ENCODE peak calls at places on chromosomes 4 and X, in ten cellular contexts. X, V, S, U, M, B, A, F, C and H are unnamed samples.

GRCh38 chr4:157994863-157995262 is 178.0 kb downstream of the GASK1B start:
- DNase-seq in X (no peak), V (no peak), S (peak), U (no peak), M (no peak), B (peak), A (no peak), F (peak), C (no peak), H (no peak)

GRCh38 chr4:153566751-153567150 is 100.6 kb downstream of the TMEM131L start:
- DNase-seq in X (no peak), V (no peak), S (no peak), U (no peak), M (no peak), B (no peak), A (peak), F (no peak), C (no peak), H (no peak)

GRCh38 chr4:37951465-37952352 is 8.5 kb upstream of the PTTG2 start:
- DNase-seq in X (no peak), V (no peak), S (no peak), U (no peak), M (no peak), B (no peak), A (no peak), F (peak), C (no peak), H (no peak)

GRCh38 chr4:26464420-26465095 is 25.7 kb downstream of the CCKAR start:
- DNase-seq in X (no peak), V (no peak), S (no peak), U (no peak), M (no peak), B (no peak), A (no peak), F (no peak), C (no peak), H (no peak)

GRCh38 chrX:130607431-130607830 is 205.6 kb downstream of the RBMX2 start:
- DNase-seq in X (no peak), V (no peak), S (no peak), U (no peak), M (no peak), B (no peak), A (no peak), F (no peak), C (no peak), H (no peak)

GRCh38 chrX:118976599-118977340 is 2.4 kb downstream of the LONRF3 start:
- DNase-seq in X (peak), V (peak), S (peak), U (peak), M (no peak), B (peak), A (peak), F (peak), C (no peak), H (no peak)

GRCh38 chrX:121160987-121161386 is 113.6 kb downstream of the GLUD2 start:
- DNase-seq in X (no peak), V (no peak), S (peak), U (no peak), M (no peak), B (no peak), A (no peak), F (no peak), C (no peak), H (no peak)

GRCh38 chrX:33045882-33046281 is 165.5 kb downstream of the DMD start:
- DNase-seq in X (no peak), V (no peak), S (no peak), U (no peak), M (no peak), B (no peak), A (no peak), F (no peak), C (no peak), H (no peak)

GRCh38 chr4:48033825-48034413 is 17.3 kb downstream of the NIPAL1 start:
- DNase-seq in X (peak), V (peak), S (peak), U (peak), M (no peak), B (no peak), A (no peak), F (peak), C (no peak), H (no peak)

GRCh38 chr4:184279496-184280082 is 61.9 kb upstream of the ENPP6 start:
- DNase-seq in X (no peak), V (no peak), S (no peak), U (no peak), M (no peak), B (no peak), A (no peak), F (no peak), C (no peak), H (no peak)

GRCh38 chr4:2462218-2462991 is 6.5 kb upstream of the RNF4 start:
- DNase-seq in X (peak), V (peak), S (peak), U (peak), M (peak), B (no peak), A (peak), F (peak), C (no peak), H (no peak)

GRCh38 chrX:20361890-20362262 is 95.2 kb upstream of the RPS6KA3 start:
- DNase-seq in X (no peak), V (no peak), S (peak), U (no peak), M (no peak), B (peak), A (no peak), F (peak), C (no peak), H (no peak)

GRCh38 chr4:124202106-124202505 is 510.4 kb downstream of the ANKRD50 start:
- DNase-seq in X (peak), V (no peak), S (peak), U (no peak), M (no peak), B (no peak), A (no peak), F (no peak), C (no peak), H (no peak)

GRCh38 chrX:72094894-72095293 is 36.8 kb downstream of the RTL5 start:
- DNase-seq in X (peak), V (peak), S (no peak), U (peak), M (no peak), B (no peak), A (no peak), F (no peak), C (no peak), H (no peak)

GRCh38 chr4:18067031-18067430 is 45.5 kb upstream of the LCORL start:
- DNase-seq in X (no peak), V (no peak), S (no peak), U (no peak), M (no peak), B (no peak), A (no peak), F (no peak), C (no peak), H (no peak)

GRCh38 chrX:38109042-38109904 is 102.9 kb downstream of the SYTL5 start:
- DNase-seq in X (no peak), V (no peak), S (no peak), U (no peak), M (no peak), B (no peak), A (no peak), F (no peak), C (no peak), H (no peak)

GRCh38 chr4:108173599-108174057 is 4.9 kb upstream of the LEF1 start:
- DNase-seq in X (no peak), V (no peak), S (no peak), U (no peak), M (no peak), B (no peak), A (no peak), F (no peak), C (no peak), H (no peak)

GRCh38 chr4:55291227-55291629 is 54.8 kb upstream of the SRD5A3 start:
- DNase-seq in X (no peak), V (no peak), S (no peak), U (no peak), M (no peak), B (no peak), A (no peak), F (no peak), C (no peak), H (no peak)

GRCh38 chr4:88846232-88846790 is 148.7 kb upstream of the NAP1L5 start:
- DNase-seq in X (no peak), V (no peak), S (peak), U (no peak), M (no peak), B (no peak), A (no peak), F (peak), C (no peak), H (no peak)

GRCh38 chr4:18020145-18020670 is 1.3 kb downstream of the LCORL start:
- DNase-seq in X (peak), V (peak), S (peak), U (no peak), M (no peak), B (no peak), A (no peak), F (peak), C (no peak), H (no peak)

DNA sequence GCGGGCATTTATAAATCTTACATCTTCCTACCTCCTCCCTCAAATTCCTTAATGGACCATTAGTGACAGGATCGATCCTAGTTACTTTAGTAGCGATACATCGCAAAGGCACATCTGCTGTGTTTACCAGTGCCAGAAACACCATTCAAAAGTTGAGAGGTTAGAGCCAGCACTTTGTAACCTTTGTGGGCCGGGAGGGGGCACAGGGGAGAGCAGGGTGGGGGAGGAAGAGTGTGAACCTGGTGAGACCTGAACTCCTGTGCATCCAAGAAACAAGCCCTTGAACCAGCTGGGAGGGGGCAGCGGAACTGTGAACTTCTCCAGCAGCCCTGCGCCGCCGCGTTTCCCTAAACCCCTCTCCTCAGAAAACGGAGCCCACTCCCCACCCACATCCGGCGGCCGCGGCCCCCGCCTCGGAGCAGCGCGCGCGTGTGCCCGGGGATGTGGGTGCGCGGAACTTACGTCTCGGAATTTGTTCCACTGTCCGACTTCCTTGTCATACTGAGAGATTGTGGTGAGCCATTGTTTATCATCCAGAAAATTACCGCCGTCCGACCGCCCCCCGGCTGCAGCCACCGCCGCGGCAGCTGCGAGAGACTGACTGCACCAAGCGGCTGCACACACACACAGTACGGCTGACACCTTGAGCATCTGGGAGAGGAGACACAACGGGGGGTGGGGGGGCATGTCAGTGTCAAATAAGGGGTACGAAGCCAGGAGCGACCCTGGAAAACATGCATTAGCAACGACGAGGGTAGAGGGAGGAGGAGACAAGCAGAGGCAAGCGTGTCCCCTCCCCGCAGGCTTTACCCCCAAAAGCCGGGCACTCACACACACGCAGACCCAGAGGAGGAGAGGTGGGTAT is 539 bp downstream of the SPOCK3 start:
- DNase-seq in X (no peak), V (no peak), S (peak), U (peak), M (no peak), B (no peak), A (no peak), F (peak), C (no peak), H (no peak)
- TF ChIP-seq CTCF in X (no peak), V (no peak), S (no peak), U (no peak), M (no peak), B (no peak), A (no peak), F (no peak), C (no peak), H (no peak)

GRCh38 chr4:156247470-156247869 is 293.8 kb upstream of the CTSO start:
- DNase-seq in X (no peak), V (no peak), S (no peak), U (no peak), M (no peak), B (no peak), A (no peak), F (no peak), C (no peak), H (no peak)
- H3K4me3 ChIP-seq in X (no peak), V (no peak), S (no peak), U (no peak), M (no peak), B (no peak), A (no peak), F (no peak), C (no peak), H (no peak)

GRCh38 chr4:43133566-43133965 is 241.1 kb downstream of the GRXCR1 start:
- DNase-seq in X (no peak), V (no peak), S (peak), U (no peak), M (no peak), B (no peak), A (no peak), F (peak), C (no peak), H (no peak)

GRCh38 chr4:43130228-43131021 is 237.9 kb downstream of the GRXCR1 start:
- DNase-seq in X (no peak), V (no peak), S (no peak), U (no peak), M (no peak), B (no peak), A (no peak), F (no peak), C (no peak), H (no peak)

GRCh38 chr4:43136752-43137151 is 244.2 kb downstream of the GRXCR1 start:
- DNase-seq in X (no peak), V (no peak), S (no peak), U (no peak), M (no peak), B (no peak), A (no peak), F (no peak), C (no peak), H (no peak)

GRCh38 chr4:43126595-43126994 is 234.1 kb downstream of the GRXCR1 start:
- DNase-seq in X (no peak), V (no peak), S (peak), U (no peak), M (no peak), B (no peak), A (no peak), F (no peak), C (no peak), H (no peak)

DNA sequence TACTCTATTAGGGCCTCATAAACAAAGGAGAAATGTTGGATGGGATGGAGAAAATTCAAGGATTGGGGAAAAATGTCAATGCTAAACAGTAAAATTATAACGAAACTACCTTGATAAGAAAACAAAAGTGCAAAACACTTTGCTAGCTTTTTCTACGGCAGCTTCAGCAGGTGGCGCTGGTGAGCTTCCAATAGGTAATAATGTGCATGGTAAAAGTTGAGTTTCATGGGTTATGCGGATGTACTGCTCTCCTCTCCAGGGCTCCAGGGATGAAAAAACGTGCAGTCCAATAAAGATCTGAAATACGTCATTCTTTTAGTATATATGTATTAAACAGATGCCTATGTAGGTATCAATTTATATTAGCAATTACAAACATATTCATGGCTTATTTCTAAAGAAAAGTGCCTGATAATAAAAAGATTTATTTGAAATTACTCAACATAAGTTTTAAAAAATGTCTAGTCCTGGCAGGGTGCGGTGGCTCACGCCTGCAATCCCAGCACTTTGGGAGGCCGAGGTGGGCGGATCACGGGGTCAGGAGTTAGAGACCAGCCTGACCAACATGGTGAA is 239.6 kb downstream of the GRXCR1 start:
- DNase-seq in X (peak), V (peak), S (peak), U (peak), M (peak), B (peak), A (no peak), F (peak), C (no peak), H (no peak)
- TF ChIP-seq CTCF in X (peak), V (peak), S (peak), U (peak), M (peak), B (peak), A (peak), F (peak), C (no peak), H (peak)

GRCh38 chr4:40193018-40193571 is 3.7 kb upstream of the RHOH start:
- DNase-seq in X (no peak), V (peak), S (no peak), U (no peak), M (no peak), B (no peak), A (no peak), F (no peak), C (no peak), H (no peak)
- H3K4me3 ChIP-seq in X (no peak), V (peak), S (no peak), U (no peak), M (no peak), B (no peak), A (no peak), F (no peak), C (no peak), H (no peak)

DNA sequence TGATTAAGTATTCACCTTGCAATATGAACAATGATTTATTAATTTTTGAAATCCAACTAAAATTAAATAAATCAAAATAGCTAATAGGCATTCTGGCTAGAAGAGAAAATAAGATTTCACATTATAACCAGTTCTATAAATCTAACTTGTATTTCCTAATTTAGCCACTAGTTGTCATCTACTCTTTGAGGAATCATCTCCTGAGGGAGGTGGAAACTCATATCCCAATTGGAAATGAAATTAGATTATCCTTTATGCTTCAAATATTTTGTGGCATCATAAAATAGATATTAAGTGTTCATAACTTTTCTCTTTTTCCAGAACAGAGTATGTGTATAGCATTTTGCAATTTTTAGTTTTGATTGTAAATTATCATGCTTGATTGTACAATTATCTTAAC is 558.5 kb upstream of the DIAPH2 start:
- DNase-seq in X (no peak), V (no peak), S (no peak), U (no peak), M (no peak), B (no peak), A (no peak), F (peak), C (no peak), H (no peak)
- TF ChIP-seq CTCF in X (peak), V (no peak), S (peak), U (peak), M (no peak), B (peak), A (peak), F (peak), C (no peak), H (no peak)

GRCh38 chr4:143421609-143422008 is 84.9 kb downstream of the GAB1 start:
- DNase-seq in X (no peak), V (no peak), S (no peak), U (no peak), M (no peak), B (peak), A (no peak), F (no peak), C (no peak), H (no peak)

GRCh38 chr4:143420227-143420626 is 83.6 kb downstream of the GAB1 start:
- DNase-seq in X (no peak), V (no peak), S (no peak), U (no peak), M (no peak), B (no peak), A (no peak), F (no peak), C (no peak), H (no peak)

GRCh38 chr4:143417679-143418403 is 81.2 kb downstream of the GAB1 start:
- DNase-seq in X (no peak), V (no peak), S (no peak), U (no peak), M (no peak), B (no peak), A (no peak), F (no peak), C (no peak), H (no peak)
- H3K4me3 ChIP-seq in X (no peak), V (no peak), S (no peak), U (no peak), M (no peak), B (no peak), A (no peak), F (no peak), C (no peak), H (no peak)